ENCODE peak calls at places on chromosome 3, in six cellular contexts. One of them, this sample, is unnamed.

GRCh38 chr3:100782906-100783305 is 73.6 kb downstream of the TFG start:
- DNase-seq in stimulated activated naive CD8-positive, alpha-beta T cell treated with anti-CD3 and anti-CD28 coated beads, Interleukin-15, amount 100 ng/mL, for 72 hours: no peak
- DNase-seq in activated CD4-positive, alpha-beta T cell treated with anti-CD3 and anti-CD28 coated beads for 36 hours: no peak
- DNase-seq in thoracic aorta: no peak
- DNase-seq in activated CD4-positive, CD25-positive, alpha-beta regulatory T cell treated with anti-CD3 and anti-CD28 coated beads, Interleukin-2, amount 50 U/mL, for 72 hours: no peak
- DNase-seq in frontal cortex: no peak
- DNase-seq in this sample: no peak

GRCh38 chr3:50536471-50537180 is 30.9 kb downstream of the C3orf18 start:
- DNase-seq in stimulated activated naive CD8-positive, alpha-beta T cell treated with anti-CD3 and anti-CD28 coated beads, Interleukin-15, amount 100 ng/mL, for 72 hours: no peak
- DNase-seq in activated CD4-positive, alpha-beta T cell treated with anti-CD3 and anti-CD28 coated beads for 36 hours: no peak
- DNase-seq in thoracic aorta: no peak
- DNase-seq in activated CD4-positive, CD25-positive, alpha-beta regulatory T cell treated with anti-CD3 and anti-CD28 coated beads, Interleukin-2, amount 50 U/mL, for 72 hours: no peak
- DNase-seq in frontal cortex: no peak
- DNase-seq in this sample: no peak

GRCh38 chr3:129051776-129052400 is 8.7 kb upstream of the GP9 start:
- DNase-seq in stimulated activated naive CD8-positive, alpha-beta T cell treated with anti-CD3 and anti-CD28 coated beads, Interleukin-15, amount 100 ng/mL, for 72 hours: no peak
- DNase-seq in activated CD4-positive, alpha-beta T cell treated with anti-CD3 and anti-CD28 coated beads for 36 hours: no peak
- DNase-seq in thoracic aorta: no peak
- DNase-seq in activated CD4-positive, CD25-positive, alpha-beta regulatory T cell treated with anti-CD3 and anti-CD28 coated beads, Interleukin-2, amount 50 U/mL, for 72 hours: no peak
- DNase-seq in frontal cortex: no peak
- DNase-seq in this sample: no peak

GRCh38 chr3:29410660-29411405 is 130.0 kb downstream of the RBMS3 start:
- DNase-seq in stimulated activated naive CD8-positive, alpha-beta T cell treated with anti-CD3 and anti-CD28 coated beads, Interleukin-15, amount 100 ng/mL, for 72 hours: no peak
- DNase-seq in activated CD4-positive, alpha-beta T cell treated with anti-CD3 and anti-CD28 coated beads for 36 hours: no peak
- DNase-seq in thoracic aorta: no peak
- DNase-seq in activated CD4-positive, CD25-positive, alpha-beta regulatory T cell treated with anti-CD3 and anti-CD28 coated beads, Interleukin-2, amount 50 U/mL, for 72 hours: no peak
- DNase-seq in frontal cortex: no peak
- DNase-seq in this sample: no peak

GRCh38 chr3:38255627-38256026 is 10.0 kb upstream of the SLC22A13 start:
- DNase-seq in stimulated activated naive CD8-positive, alpha-beta T cell treated with anti-CD3 and anti-CD28 coated beads, Interleukin-15, amount 100 ng/mL, for 72 hours: no peak
- DNase-seq in activated CD4-positive, alpha-beta T cell treated with anti-CD3 and anti-CD28 coated beads for 36 hours: no peak
- DNase-seq in thoracic aorta: no peak
- DNase-seq in activated CD4-positive, CD25-positive, alpha-beta regulatory T cell treated with anti-CD3 and anti-CD28 coated beads, Interleukin-2, amount 50 U/mL, for 72 hours: no peak
- DNase-seq in frontal cortex: no peak
- DNase-seq in this sample: no peak

GRCh38 chr3:27431116-27431515 is 53.1 kb downstream of the SLC4A7 start:
- DNase-seq in stimulated activated naive CD8-positive, alpha-beta T cell treated with anti-CD3 and anti-CD28 coated beads, Interleukin-15, amount 100 ng/mL, for 72 hours: no peak
- DNase-seq in activated CD4-positive, alpha-beta T cell treated with anti-CD3 and anti-CD28 coated beads for 36 hours: no peak
- DNase-seq in thoracic aorta: no peak
- DNase-seq in activated CD4-positive, CD25-positive, alpha-beta regulatory T cell treated with anti-CD3 and anti-CD28 coated beads, Interleukin-2, amount 50 U/mL, for 72 hours: no peak
- DNase-seq in frontal cortex: peak; percentile 5
- DNase-seq in this sample: peak; percentile 8

GRCh38 chr3:114942773-114943172 is 204.3 kb downstream of the ZBTB20 start:
- DNase-seq in stimulated activated naive CD8-positive, alpha-beta T cell treated with anti-CD3 and anti-CD28 coated beads, Interleukin-15, amount 100 ng/mL, for 72 hours: no peak
- DNase-seq in activated CD4-positive, alpha-beta T cell treated with anti-CD3 and anti-CD28 coated beads for 36 hours: no peak
- DNase-seq in thoracic aorta: no peak
- DNase-seq in activated CD4-positive, CD25-positive, alpha-beta regulatory T cell treated with anti-CD3 and anti-CD28 coated beads, Interleukin-2, amount 50 U/mL, for 72 hours: no peak
- DNase-seq in frontal cortex: no peak
- DNase-seq in this sample: no peak

GRCh38 chr3:64327039-64327804 is 102.0 kb upstream of the PRICKLE2 start:
- DNase-seq in stimulated activated naive CD8-positive, alpha-beta T cell treated with anti-CD3 and anti-CD28 coated beads, Interleukin-15, amount 100 ng/mL, for 72 hours: no peak
- DNase-seq in activated CD4-positive, alpha-beta T cell treated with anti-CD3 and anti-CD28 coated beads for 36 hours: no peak
- DNase-seq in thoracic aorta: no peak
- DNase-seq in activated CD4-positive, CD25-positive, alpha-beta regulatory T cell treated with anti-CD3 and anti-CD28 coated beads, Interleukin-2, amount 50 U/mL, for 72 hours: no peak
- DNase-seq in frontal cortex: no peak
- DNase-seq in this sample: peak; percentile 62

GRCh38 chr3:28206479-28206878 is 34.9 kb upstream of the CMC1 start:
- DNase-seq in stimulated activated naive CD8-positive, alpha-beta T cell treated with anti-CD3 and anti-CD28 coated beads, Interleukin-15, amount 100 ng/mL, for 72 hours: no peak
- DNase-seq in activated CD4-positive, alpha-beta T cell treated with anti-CD3 and anti-CD28 coated beads for 36 hours: no peak
- DNase-seq in thoracic aorta: no peak
- DNase-seq in activated CD4-positive, CD25-positive, alpha-beta regulatory T cell treated with anti-CD3 and anti-CD28 coated beads, Interleukin-2, amount 50 U/mL, for 72 hours: no peak
- DNase-seq in frontal cortex: no peak
- DNase-seq in this sample: no peak

GRCh38 chr3:142997330-142997729 is 4.0 kb upstream of the U2SURP start:
- DNase-seq in stimulated activated naive CD8-positive, alpha-beta T cell treated with anti-CD3 and anti-CD28 coated beads, Interleukin-15, amount 100 ng/mL, for 72 hours: no peak
- DNase-seq in activated CD4-positive, alpha-beta T cell treated with anti-CD3 and anti-CD28 coated beads for 36 hours: no peak
- DNase-seq in thoracic aorta: no peak
- DNase-seq in activated CD4-positive, CD25-positive, alpha-beta regulatory T cell treated with anti-CD3 and anti-CD28 coated beads, Interleukin-2, amount 50 U/mL, for 72 hours: no peak
- DNase-seq in frontal cortex: no peak
- DNase-seq in this sample: no peak

GRCh38 chr3:39671600-39671999 is 137.8 kb upstream of the MYRIP start:
- DNase-seq in stimulated activated naive CD8-positive, alpha-beta T cell treated with anti-CD3 and anti-CD28 coated beads, Interleukin-15, amount 100 ng/mL, for 72 hours: no peak
- DNase-seq in activated CD4-positive, alpha-beta T cell treated with anti-CD3 and anti-CD28 coated beads for 36 hours: no peak
- DNase-seq in thoracic aorta: no peak
- DNase-seq in activated CD4-positive, CD25-positive, alpha-beta regulatory T cell treated with anti-CD3 and anti-CD28 coated beads, Interleukin-2, amount 50 U/mL, for 72 hours: no peak
- DNase-seq in frontal cortex: no peak
- DNase-seq in this sample: no peak

GRCh38 chr3:62371735-62372591 is 1.4 kb downstream of the FEZF2 start:
- DNase-seq in stimulated activated naive CD8-positive, alpha-beta T cell treated with anti-CD3 and anti-CD28 coated beads, Interleukin-15, amount 100 ng/mL, for 72 hours: no peak
- DNase-seq in activated CD4-positive, alpha-beta T cell treated with anti-CD3 and anti-CD28 coated beads for 36 hours: no peak
- DNase-seq in thoracic aorta: no peak
- DNase-seq in activated CD4-positive, CD25-positive, alpha-beta regulatory T cell treated with anti-CD3 and anti-CD28 coated beads, Interleukin-2, amount 50 U/mL, for 72 hours: no peak
- DNase-seq in frontal cortex: no peak
- DNase-seq in this sample: no peak

GRCh38 chr3:65888980-65889706 is 149.6 kb downstream of the MAGI1 start:
- DNase-seq in stimulated activated naive CD8-positive, alpha-beta T cell treated with anti-CD3 and anti-CD28 coated beads, Interleukin-15, amount 100 ng/mL, for 72 hours: no peak
- DNase-seq in activated CD4-positive, alpha-beta T cell treated with anti-CD3 and anti-CD28 coated beads for 36 hours: no peak
- DNase-seq in thoracic aorta: peak; percentile 37
- DNase-seq in activated CD4-positive, CD25-positive, alpha-beta regulatory T cell treated with anti-CD3 and anti-CD28 coated beads, Interleukin-2, amount 50 U/mL, for 72 hours: no peak
- DNase-seq in frontal cortex: peak; percentile 34
- DNase-seq in this sample: no peak

GRCh38 chr3:121871434-121871833 is 22.8 kb upstream of the SLC15A2 start:
- DNase-seq in stimulated activated naive CD8-positive, alpha-beta T cell treated with anti-CD3 and anti-CD28 coated beads, Interleukin-15, amount 100 ng/mL, for 72 hours: no peak
- DNase-seq in activated CD4-positive, alpha-beta T cell treated with anti-CD3 and anti-CD28 coated beads for 36 hours: no peak
- DNase-seq in thoracic aorta: no peak
- DNase-seq in activated CD4-positive, CD25-positive, alpha-beta regulatory T cell treated with anti-CD3 and anti-CD28 coated beads, Interleukin-2, amount 50 U/mL, for 72 hours: no peak
- DNase-seq in frontal cortex: no peak
- DNase-seq in this sample: no peak

GRCh38 chr3:55064164-55064563 is 136.3 kb upstream of the LRTM1 start:
- DNase-seq in stimulated activated naive CD8-positive, alpha-beta T cell treated with anti-CD3 and anti-CD28 coated beads, Interleukin-15, amount 100 ng/mL, for 72 hours: no peak
- DNase-seq in activated CD4-positive, alpha-beta T cell treated with anti-CD3 and anti-CD28 coated beads for 36 hours: no peak
- DNase-seq in thoracic aorta: no peak
- DNase-seq in activated CD4-positive, CD25-positive, alpha-beta regulatory T cell treated with anti-CD3 and anti-CD28 coated beads, Interleukin-2, amount 50 U/mL, for 72 hours: no peak
- DNase-seq in frontal cortex: no peak
- DNase-seq in this sample: no peak

GRCh38 chr3:138458774-138459499 is 24.5 kb downstream of the ESYT3 start:
- DNase-seq in stimulated activated naive CD8-positive, alpha-beta T cell treated with anti-CD3 and anti-CD28 coated beads, Interleukin-15, amount 100 ng/mL, for 72 hours: no peak
- DNase-seq in activated CD4-positive, alpha-beta T cell treated with anti-CD3 and anti-CD28 coated beads for 36 hours: no peak
- DNase-seq in thoracic aorta: no peak
- DNase-seq in activated CD4-positive, CD25-positive, alpha-beta regulatory T cell treated with anti-CD3 and anti-CD28 coated beads, Interleukin-2, amount 50 U/mL, for 72 hours: no peak
- DNase-seq in frontal cortex: no peak
- DNase-seq in this sample: no peak

GRCh38 chr3:5274116-5274515 is 86.6 kb downstream of the EDEM1 start:
- DNase-seq in stimulated activated naive CD8-positive, alpha-beta T cell treated with anti-CD3 and anti-CD28 coated beads, Interleukin-15, amount 100 ng/mL, for 72 hours: no peak
- DNase-seq in activated CD4-positive, alpha-beta T cell treated with anti-CD3 and anti-CD28 coated beads for 36 hours: no peak
- DNase-seq in thoracic aorta: no peak
- DNase-seq in activated CD4-positive, CD25-positive, alpha-beta regulatory T cell treated with anti-CD3 and anti-CD28 coated beads, Interleukin-2, amount 50 U/mL, for 72 hours: no peak
- DNase-seq in frontal cortex: no peak
- DNase-seq in this sample: no peak

GRCh38 chr3:71142440-71143161 is 440.9 kb downstream of the FOXP1 start:
- DNase-seq in stimulated activated naive CD8-positive, alpha-beta T cell treated with anti-CD3 and anti-CD28 coated beads, Interleukin-15, amount 100 ng/mL, for 72 hours: no peak
- DNase-seq in activated CD4-positive, alpha-beta T cell treated with anti-CD3 and anti-CD28 coated beads for 36 hours: no peak
- DNase-seq in thoracic aorta: no peak
- DNase-seq in activated CD4-positive, CD25-positive, alpha-beta regulatory T cell treated with anti-CD3 and anti-CD28 coated beads, Interleukin-2, amount 50 U/mL, for 72 hours: no peak
- DNase-seq in frontal cortex: no peak
- DNase-seq in this sample: no peak

GRCh38 chr3:138862924-138863775 is 28.4 kb upstream of the PIK3CB start:
- DNase-seq in stimulated activated naive CD8-positive, alpha-beta T cell treated with anti-CD3 and anti-CD28 coated beads, Interleukin-15, amount 100 ng/mL, for 72 hours: no peak
- DNase-seq in activated CD4-positive, alpha-beta T cell treated with anti-CD3 and anti-CD28 coated beads for 36 hours: peak; percentile 30
- DNase-seq in thoracic aorta: no peak
- DNase-seq in activated CD4-positive, CD25-positive, alpha-beta regulatory T cell treated with anti-CD3 and anti-CD28 coated beads, Interleukin-2, amount 50 U/mL, for 72 hours: no peak
- DNase-seq in frontal cortex: peak; percentile 37
- DNase-seq in this sample: peak; percentile 14

GRCh38 chr3:31193429-31193828 is 299.0 kb upstream of the GADL1 start:
- DNase-seq in stimulated activated naive CD8-positive, alpha-beta T cell treated with anti-CD3 and anti-CD28 coated beads, Interleukin-15, amount 100 ng/mL, for 72 hours: no peak
- DNase-seq in activated CD4-positive, alpha-beta T cell treated with anti-CD3 and anti-CD28 coated beads for 36 hours: no peak
- DNase-seq in thoracic aorta: no peak
- DNase-seq in activated CD4-positive, CD25-positive, alpha-beta regulatory T cell treated with anti-CD3 and anti-CD28 coated beads, Interleukin-2, amount 50 U/mL, for 72 hours: no peak
- DNase-seq in frontal cortex: no peak
- DNase-seq in this sample: no peak

GRCh38 chr3:166518040-166518439 is 680.8 kb upstream of the BCHE start:
- DNase-seq in stimulated activated naive CD8-positive, alpha-beta T cell treated with anti-CD3 and anti-CD28 coated beads, Interleukin-15, amount 100 ng/mL, for 72 hours: no peak
- DNase-seq in activated CD4-positive, alpha-beta T cell treated with anti-CD3 and anti-CD28 coated beads for 36 hours: no peak
- DNase-seq in thoracic aorta: no peak
- DNase-seq in activated CD4-positive, CD25-positive, alpha-beta regulatory T cell treated with anti-CD3 and anti-CD28 coated beads, Interleukin-2, amount 50 U/mL, for 72 hours: no peak
- DNase-seq in frontal cortex: no peak
- DNase-seq in this sample: no peak

This sample was measured in heart right ventricle.